ENCODE peak calls at places on chromosomes 4 and X, in five cellular contexts. E is CD8-positive, alpha-beta memory T cell; U is SJSA1; T is A549; V is neuronal stem cell. L is an unnamed sample.

GRCh38 chrX:103538728-103539127 is 19.4 kb upstream of the RAB40A start:
- DNase-seq in E (no peak), T (no peak), U (no peak), V (no peak), L (no peak)

GRCh38 chr4:38236503-38236902 is 276.3 kb downstream of the PTTG2 start:
- DNase-seq in T (no peak), V (no peak), U (no peak), E (no peak), L (no peak)

GRCh38 chr4:91257721-91258120 is 1046.0 kb upstream of the GRID2 start:
- DNase-seq in U (no peak), T (no peak), E (no peak), V (no peak), L (no peak)

GRCh38 chrX:136112286-136112685 is 35.0 kb upstream of the FHL1 start:
- DNase-seq in U (no peak), E (no peak), V (no peak), T (no peak), L (no peak)

GRCh38 chr4:123640271-123640670 is 243.7 kb downstream of the SPRY1 start:
- DNase-seq in U (no peak), E (no peak), V (no peak), T (no peak), L (no peak)

GRCh38 chrX:150361070-150361776 is 1.9 kb upstream of the MAMLD1 start:
- DNase-seq in V (no peak), T (no peak), U (no peak), E (peak), L (peak)

GRCh38 chr4:28010543-28011235 is 1150.0 kb downstream of the STIM2 start:
- DNase-seq in T (no peak), E (no peak), U (no peak), V (no peak), L (no peak)

GRCh38 chrX:9610774-9611392 is 146.0 kb downstream of the TBL1X start:
- DNase-seq in E (no peak), T (no peak), V (no peak), U (peak), L (no peak)

GRCh38 chr4:104490770-104491395 is 3.8 kb downstream of the CXXC4 start:
- DNase-seq in T (peak), U (peak), V (peak), E (peak), L (peak)

GRCh38 chrX:39724544-39724943 is 373.2 kb downstream of the BCOR start:
- DNase-seq in E (peak), U (no peak), V (no peak), T (no peak), L (no peak)

DNA sequence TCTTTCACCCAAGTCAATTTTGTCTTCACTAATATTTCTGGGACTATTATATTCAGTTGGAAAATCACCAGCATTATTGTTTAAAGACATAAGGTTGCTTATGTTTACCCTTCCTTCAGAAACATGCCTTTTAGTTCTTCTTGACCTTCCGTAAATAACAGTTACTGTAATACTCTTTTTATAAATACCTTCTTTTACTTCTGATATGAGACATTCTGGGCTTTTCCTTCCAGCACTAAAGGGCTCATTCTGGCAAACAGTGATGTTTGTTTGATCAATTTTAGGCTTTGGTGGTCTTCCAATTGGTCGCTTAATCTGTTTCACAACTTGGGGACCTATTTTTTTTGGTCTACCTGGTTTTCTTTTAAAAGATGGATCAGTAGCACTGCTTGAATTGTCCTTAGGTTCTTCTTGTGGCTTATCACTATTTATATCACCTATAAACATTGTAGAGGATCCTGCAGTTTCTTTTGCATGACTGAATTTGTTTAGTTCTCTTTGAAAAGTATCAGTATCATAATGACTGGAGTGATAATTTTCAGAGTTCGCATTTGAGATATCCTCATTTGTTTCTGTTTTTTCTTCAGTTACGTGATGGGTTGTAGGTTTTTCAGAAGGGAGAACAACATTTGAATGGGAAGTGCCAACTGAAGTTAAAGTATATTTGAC is 64.8 kb downstream of the NCAPG start:
- DNase-seq in U (no peak), E (no peak), V (no peak), T (no peak), L (no peak)
- H3K27ac ChIP-seq in U (no peak), E (no peak), V (no peak), T (no peak), L (no peak)

DNA sequence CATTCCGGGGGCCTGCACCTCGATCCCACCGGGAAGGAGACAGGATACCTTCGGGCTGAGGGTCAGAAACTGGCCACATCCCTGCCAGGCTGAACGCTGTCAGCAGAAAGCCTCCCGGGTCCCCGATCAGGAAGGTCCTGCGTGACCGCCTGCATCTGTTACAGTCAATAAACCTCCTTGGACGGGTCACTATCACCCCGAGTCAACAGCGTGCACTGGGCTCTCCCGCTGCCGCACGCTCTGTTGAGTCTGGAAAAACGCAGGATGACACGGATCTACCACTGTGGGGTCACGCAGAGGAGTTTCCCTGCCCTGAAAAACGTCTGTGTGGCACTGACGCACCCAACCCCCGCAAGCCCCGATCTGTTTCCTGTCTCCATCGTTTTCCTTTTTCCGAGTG is 12.1 kb downstream of the PPP2R3B start:
- DNase-seq in E (no peak), V (no peak), U (no peak), T (no peak), L (no peak)
- H3K27ac ChIP-seq in E (no peak), V (no peak), U (no peak), T (no peak), L (no peak)

GRCh38 chr4:100519205-100519604 is 1.4 kb upstream of the EMCN start:
- DNase-seq in U (no peak), T (no peak), E (no peak), V (no peak), L (no peak)

GRCh38 chr4:100516225-100516624 is 1.6 kb downstream of the EMCN start:
- DNase-seq in T (no peak), V (no peak), E (no peak), U (no peak), L (no peak)

GRCh38 chr4:100511906-100512305 is 5.9 kb downstream of the EMCN start:
- DNase-seq in E (no peak), T (no peak), V (no peak), U (no peak), L (no peak)

DNA sequence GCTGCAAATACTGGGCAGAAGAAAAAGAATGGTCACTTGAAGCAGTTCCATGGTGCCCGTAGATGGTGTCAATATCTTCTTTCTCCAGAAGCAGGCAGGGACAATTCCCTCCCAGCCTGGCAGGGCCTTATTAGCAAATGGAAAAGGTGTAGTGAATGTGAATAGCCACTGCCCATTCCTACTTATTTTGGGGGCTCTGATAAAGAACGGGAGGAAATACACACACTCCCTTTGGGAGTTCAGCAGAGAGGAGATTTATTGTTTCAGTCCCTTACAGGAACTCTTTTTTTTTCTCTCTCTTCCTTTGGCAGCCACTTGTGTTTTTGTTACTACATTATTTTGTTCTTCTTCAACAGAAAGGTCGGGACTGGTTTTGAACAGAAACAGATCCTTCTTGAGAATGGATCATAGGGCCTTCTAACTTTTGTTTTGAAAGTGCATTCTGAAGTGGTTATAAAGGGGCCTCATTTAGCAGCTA is at the start of gene EMCN:
- DNase-seq in V (no peak), U (no peak), E (no peak), T (no peak), L (no peak)
- H3K27ac ChIP-seq in V (no peak), U (no peak), E (no peak), T (no peak), L (peak)

GRCh38 chrX:45751156-45751555 is 550.5 kb upstream of the DIPK2B start:
- DNase-seq in E (no peak), U (peak), V (no peak), T (no peak), L (no peak)
- H3K27ac ChIP-seq in E (no peak), U (peak), V (no peak), T (no peak), L (no peak)

L was measured in lower lobe of right lung.